ENCODE peak calls at places on chromosomes 2 and 18, in seven cellular contexts. R is testis, K is H9, T is HEK293T, O is fibroblast of the aortic adventitia, L is NAMALWA, P is skeletal muscle cell. B is an unnamed sample.

GRCh38 chr2:36352711-36353110 is 2.9 kb upstream of the CRIM1 start:
- DNase-seq in R (no peak), K (no peak), T (no peak), O (peak), L (no peak), P (no peak), B (no peak)

GRCh38 chr2:156323754-156324153 is 8.8 kb downstream of the NR4A2 start:
- DNase-seq in R (no peak), K (no peak), T (no peak), O (peak), L (no peak), P (no peak), B (no peak)

GRCh38 chr2:150644298-150645067 is 157.0 kb upstream of the RND3 start:
- DNase-seq in R (no peak), K (no peak), T (no peak), O (peak), L (no peak), P (no peak), B (no peak)

GRCh38 chr2:17752892-17753802 is 463 bp downstream of the SMC6 start:
- DNase-seq in R (peak), K (peak), T (peak), O (peak), L (peak), P (no peak), B (no peak)

GRCh38 chr2:179186126-179186525 is 78.5 kb downstream of the SESTD1 start:
- DNase-seq in R (no peak), K (no peak), T (no peak), O (peak), L (no peak), P (peak), B (no peak)

GRCh38 chr2:179749210-179749609 is 112.2 kb downstream of the ZNF385B start:
- DNase-seq in R (no peak), K (no peak), T (no peak), O (peak), L (no peak), P (peak), B (no peak)

GRCh38 chr2:224802407-224802806 is 86.2 kb upstream of the CCDC195 start:
- DNase-seq in R (no peak), K (peak), T (no peak), O (peak), L (no peak), P (no peak), B (no peak)

GRCh38 chr18:671405-671804 is 14.0 kb downstream of the TYMS start:
- DNase-seq in R (no peak), K (no peak), T (no peak), O (no peak), L (no peak), P (no peak), B (no peak)

GRCh38 chr2:28403388-28403956 is 10.8 kb downstream of the FOSL2 start:
- DNase-seq in R (no peak), K (no peak), T (no peak), O (no peak), L (peak), P (no peak), B (no peak)

GRCh38 chr2:46612675-46613074 is 133.3 kb downstream of the TMEM247 start:
- DNase-seq in R (no peak), K (no peak), T (no peak), O (no peak), L (no peak), P (no peak), B (no peak)

GRCh38 chr2:172893111-172893510 is 157.5 kb downstream of the RAPGEF4 start:
- DNase-seq in R (no peak), K (no peak), T (no peak), O (no peak), L (no peak), P (no peak), B (no peak)

GRCh38 chr2:100137877-100138570 is 4.4 kb downstream of the AFF3 start:
- DNase-seq in R (no peak), K (no peak), T (no peak), O (no peak), L (no peak), P (no peak), B (no peak)

GRCh38 chr2:231955758-231956472 is 5.6 kb upstream of the DIS3L2 start:
- DNase-seq in R (no peak), K (no peak), T (no peak), O (no peak), L (no peak), P (no peak), B (no peak)

GRCh38 chr2:177464549-177464948 is 72.0 kb downstream of the AGPS start:
- DNase-seq in R (no peak), K (no peak), T (no peak), O (no peak), L (no peak), P (peak), B (no peak)

GRCh38 chr2:218859994-218860831 is 608 bp downstream of the WNT6 start:
- DNase-seq in R (no peak), K (no peak), T (no peak), O (no peak), L (no peak), P (no peak), B (no peak)

GRCh38 chr2:134778372-134778771 is 59.6 kb upstream of the TMEM163 start:
- DNase-seq in R (peak), K (peak), T (peak), O (no peak), L (no peak), P (no peak), B (no peak)

GRCh38 chr18:23451011-23451410 is 2.1 kb upstream of the RIOK3 start:
- DNase-seq in R (no peak), K (no peak), T (no peak), O (no peak), L (no peak), P (no peak), B (no peak)

GRCh38 chr2:182647499-182647787 is 68.6 kb upstream of the DNAJC10 start:
- DNase-seq in R (no peak), K (no peak), T (no peak), O (no peak), L (no peak), P (no peak), B (no peak)

GRCh38 chr18:12946549-12947354 is 1.1 kb upstream of the SEH1L start:
- DNase-seq in R (peak), K (peak), T (no peak), O (peak), L (peak), P (peak), B (no peak)

GRCh38 chr2:217399288-217399687 is 539.4 kb upstream of the TNP1 start:
- DNase-seq in R (no peak), K (no peak), T (no peak), O (peak), L (no peak), P (no peak), B (no peak)

GRCh38 chr2:100399714-100400113 is 17.8 kb downstream of the CHST10 start:
- DNase-seq in R (no peak), K (no peak), T (no peak), O (no peak), L (no peak), P (no peak), B (no peak)

GRCh38 chr2:199339826-199340605 is 117.7 kb downstream of the SATB2 start:
- DNase-seq in R (no peak), K (no peak), T (no peak), O (peak), L (no peak), P (peak), B (no peak)

GRCh38 chr18:35753306-35753910 is 171.9 kb downstream of the GALNT1 start:
- DNase-seq in R (no peak), K (no peak), T (no peak), O (no peak), L (no peak), P (no peak), B (no peak)

GRCh38 chr2:46528880-46529279 is 49.5 kb downstream of the TMEM247 start:
- DNase-seq in R (no peak), K (no peak), T (no peak), O (no peak), L (no peak), P (no peak), B (no peak)

GRCh38 chr2:38474833-38475566 is 97.9 kb upstream of the ATL2 start:
- DNase-seq in R (no peak), K (no peak), T (no peak), O (no peak), L (no peak), P (no peak), B (no peak)

GRCh38 chr2:36915627-36916026 is 50.7 kb downstream of the STRN start:
- DNase-seq in R (no peak), K (no peak), T (no peak), O (no peak), L (no peak), P (no peak), B (no peak)

GRCh38 chr2:201057089-201057499 is 14.4 kb downstream of the HYCC2 start:
- DNase-seq in R (no peak), K (no peak), T (no peak), O (peak), L (no peak), P (no peak), B (no peak)

GRCh38 chr2:221517362-221518121 is 54.6 kb downstream of the EPHA4 start:
- DNase-seq in R (no peak), K (no peak), T (no peak), O (peak), L (peak), P (peak), B (peak)

GRCh38 chr2:129779783-129780182 is 199.7 kb upstream of the RAB6C start:
- DNase-seq in R (no peak), K (peak), T (no peak), O (no peak), L (no peak), P (no peak), B (no peak)

GRCh38 chr18:36481201-36481657 is 183.7 kb downstream of the FHOD3 start:
- DNase-seq in R (no peak), K (no peak), T (no peak), O (peak), L (no peak), P (no peak), B (no peak)

GRCh38 chr18:49650426-49650891 is 88.6 kb downstream of the LIPG start:
- DNase-seq in R (no peak), K (no peak), T (no peak), O (peak), L (no peak), P (no peak), B (no peak)

GRCh38 chr2:234444242-234444641 is 52.6 kb downstream of the ARL4C start:
- DNase-seq in R (no peak), K (no peak), T (no peak), O (no peak), L (no peak), P (no peak), B (no peak)

GRCh38 chr2:55718165-55719008 is 24.7 kb upstream of the PNPT1 start:
- DNase-seq in R (peak), K (peak), T (peak), O (peak), L (peak), P (peak), B (no peak)

GRCh38 chr2:231464576-231465540 is 574 bp upstream of the NCL start:
- DNase-seq in R (peak), K (peak), T (peak), O (no peak), L (peak), P (no peak), B (peak)

GRCh38 chr2:240933048-240933965 is 27.2 kb downstream of the CROCC2 start:
- DNase-seq in R (peak), K (peak), T (no peak), O (no peak), L (no peak), P (no peak), B (no peak)

GRCh38 chr2:137675584-137676327 is 288.5 kb upstream of the HNMT start:
- DNase-seq in R (no peak), K (no peak), T (no peak), O (no peak), L (no peak), P (no peak), B (no peak)

GRCh38 chr2:222594679-222595078 is 61.2 kb downstream of the FARSB start:
- DNase-seq in R (no peak), K (no peak), T (no peak), O (peak), L (no peak), P (peak), B (no peak)